ENCODE peak calls at places on chromosomes 3 and 15, in nine cellular contexts. C, I, K, W, Z, N, X, F and M are unnamed samples.

GRCh38 chr3:119681279-119681678 is 4.1 kb upstream of the COX17 start:
- DNase-seq in C (no peak), X (peak), K (peak), I (no peak), Z (no peak), N (no peak), F (peak), W (peak), M (no peak)

GRCh38 chr3:128584412-128585020 is 66.1 kb downstream of the RPN1 start:
- DNase-seq in W (peak), C (peak), X (peak), Z (peak), I (peak), K (peak), N (peak), F (peak), M (no peak)

GRCh38 chr3:170049146-170050000 is 11.6 kb downstream of the GPR160 start:
- DNase-seq in C (no peak), F (peak), W (no peak), N (no peak), K (no peak), X (peak), Z (no peak), I (no peak), M (no peak)

GRCh38 chr3:15409239-15409638 is 18.1 kb downstream of the METTL6 start:
- DNase-seq in X (no peak), C (no peak), I (no peak), W (no peak), F (no peak), Z (no peak), K (peak), N (no peak), M (no peak)

GRCh38 chr15:28930011-28930410 is 44.2 kb downstream of the APBA2 start:
- DNase-seq in K (no peak), N (no peak), I (peak), F (no peak), W (no peak), C (no peak), Z (no peak), X (no peak), M (no peak)

GRCh38 chr15:81015595-81016252 is 15.0 kb downstream of the TLNRD1 start:
- DNase-seq in Z (peak), W (no peak), I (no peak), C (no peak), F (no peak), N (no peak), X (no peak), K (no peak), M (no peak)

GRCh38 chr3:55177749-55178148 is 249.9 kb upstream of the LRTM1 start:
- DNase-seq in I (no peak), K (no peak), F (peak), Z (no peak), W (no peak), N (no peak), C (no peak), X (no peak), M (no peak)

GRCh38 chr15:27036210-27036609 is 65.2 kb downstream of the GABRG3 start:
- DNase-seq in X (no peak), I (no peak), W (no peak), K (no peak), Z (no peak), F (no peak), N (no peak), C (no peak), M (no peak)

GRCh38 chr3:4732974-4733373 is 239.8 kb downstream of the ITPR1 start:
- DNase-seq in C (no peak), I (no peak), X (no peak), W (no peak), N (no peak), Z (no peak), F (no peak), K (no peak), M (no peak)

GRCh38 chr3:9028134-9028533 is 64.9 kb upstream of the RAD18 start:
- DNase-seq in I (peak), K (no peak), C (peak), N (no peak), W (no peak), X (peak), F (peak), Z (peak), M (no peak)

GRCh38 chr3:55906896-55907295 is 419.8 kb upstream of the WNT5A start:
- DNase-seq in X (no peak), K (no peak), Z (no peak), I (no peak), N (no peak), W (no peak), F (no peak), C (no peak), M (no peak)

GRCh38 chr3:8239718-8240698 is 261.6 kb upstream of the LMCD1 start:
- DNase-seq in W (peak), X (peak), C (no peak), N (peak), I (no peak), Z (no peak), F (peak), K (peak), M (no peak)

GRCh38 chr3:16101295-16102186 is 72.9 kb upstream of the GALNT15 start:
- DNase-seq in N (no peak), X (no peak), Z (no peak), I (no peak), C (no peak), F (no peak), K (no peak), W (peak), M (no peak)

GRCh38 chr3:136277634-136278033 is 27.5 kb downstream of the PCCB start:
- DNase-seq in N (no peak), F (no peak), I (no peak), C (no peak), Z (no peak), K (no peak), X (no peak), W (no peak), M (no peak)